ENCODE peak calls at places on chromosomes 12 and 14, in nine cellular contexts. One of them, this sample, is unnamed.

GRCh38 chr14:32430326-32430725 is 101.2 kb downstream of the AKAP6 start:
- DNase-seq in testis: no peak
- DNase-seq in RWPE1: no peak
- DNase-seq in right lobe of liver: no peak
- DNase-seq in IMR-90: peak
- DNase-seq in caudate nucleus: no peak
- DNase-seq in hepatocyte: no peak
- DNase-seq in esophagus squamous epithelium: no peak
- DNase-seq in brain microvascular endothelial cell: peak
- DNase-seq in this sample: no peak

GRCh38 chr12:60196366-60196765 is 600.5 kb downstream of the SLC16A7 start:
- DNase-seq in testis: no peak
- DNase-seq in RWPE1: no peak
- DNase-seq in right lobe of liver: no peak
- DNase-seq in IMR-90: no peak
- DNase-seq in caudate nucleus: no peak
- DNase-seq in hepatocyte: no peak
- DNase-seq in esophagus squamous epithelium: no peak
- DNase-seq in brain microvascular endothelial cell: no peak
- DNase-seq in this sample: no peak

GRCh38 chr12:26746315-26746714 is 86.7 kb downstream of the ITPR2 start:
- DNase-seq in testis: no peak
- DNase-seq in RWPE1: peak
- DNase-seq in right lobe of liver: no peak
- DNase-seq in IMR-90: peak
- DNase-seq in caudate nucleus: no peak
- DNase-seq in hepatocyte: no peak
- DNase-seq in esophagus squamous epithelium: no peak
- DNase-seq in brain microvascular endothelial cell: peak
- DNase-seq in this sample: peak

GRCh38 chr12:50981319-50982239 is 29.2 kb downstream of the HIGD1C start:
- DNase-seq in testis: no peak
- DNase-seq in RWPE1: no peak
- DNase-seq in right lobe of liver: no peak
- DNase-seq in IMR-90: no peak
- DNase-seq in caudate nucleus: no peak
- DNase-seq in hepatocyte: peak
- DNase-seq in esophagus squamous epithelium: no peak
- DNase-seq in brain microvascular endothelial cell: no peak
- DNase-seq in this sample: no peak

GRCh38 chr12:11015775-11016430 is 6.5 kb downstream of the TAS2R19 start:
- DNase-seq in testis: no peak
- DNase-seq in RWPE1: no peak
- DNase-seq in right lobe of liver: no peak
- DNase-seq in IMR-90: no peak
- DNase-seq in caudate nucleus: no peak
- DNase-seq in hepatocyte: peak
- DNase-seq in esophagus squamous epithelium: no peak
- DNase-seq in brain microvascular endothelial cell: no peak
- DNase-seq in this sample: no peak

GRCh38 chr12:122995503-122996187 is 15.2 kb downstream of the ARL6IP4 start:
- DNase-seq in testis: peak
- DNase-seq in RWPE1: no peak
- DNase-seq in right lobe of liver: peak
- DNase-seq in IMR-90: no peak
- DNase-seq in caudate nucleus: no peak
- DNase-seq in hepatocyte: no peak
- DNase-seq in esophagus squamous epithelium: no peak
- DNase-seq in brain microvascular endothelial cell: no peak
- DNase-seq in this sample: no peak

GRCh38 chr12:73057428-73057827 is 785.3 kb downstream of the TRHDE start:
- DNase-seq in testis: no peak
- DNase-seq in RWPE1: no peak
- DNase-seq in right lobe of liver: no peak
- DNase-seq in IMR-90: no peak
- DNase-seq in caudate nucleus: no peak
- DNase-seq in hepatocyte: no peak
- DNase-seq in esophagus squamous epithelium: no peak
- DNase-seq in brain microvascular endothelial cell: no peak
- DNase-seq in this sample: no peak

GRCh38 chr12:2013527-2014223 is 9.4 kb upstream of the DCP1B start:
- DNase-seq in testis: peak
- DNase-seq in RWPE1: no peak
- DNase-seq in right lobe of liver: no peak
- DNase-seq in IMR-90: peak
- DNase-seq in caudate nucleus: peak
- DNase-seq in hepatocyte: peak
- DNase-seq in esophagus squamous epithelium: no peak
- DNase-seq in brain microvascular endothelial cell: no peak
- DNase-seq in this sample: peak

GRCh38 chr12:110543965-110544364 is 39.2 kb downstream of the PPTC7 start:
- DNase-seq in testis: no peak
- DNase-seq in RWPE1: no peak
- DNase-seq in right lobe of liver: no peak
- DNase-seq in IMR-90: no peak
- DNase-seq in caudate nucleus: no peak
- DNase-seq in hepatocyte: no peak
- DNase-seq in esophagus squamous epithelium: no peak
- DNase-seq in brain microvascular endothelial cell: no peak
- DNase-seq in this sample: no peak

GRCh38 chr14:69886843-69887242 is 7.6 kb downstream of the SMOC1 start:
- DNase-seq in testis: no peak
- DNase-seq in RWPE1: no peak
- DNase-seq in right lobe of liver: no peak
- DNase-seq in IMR-90: peak
- DNase-seq in caudate nucleus: no peak
- DNase-seq in hepatocyte: no peak
- DNase-seq in esophagus squamous epithelium: no peak
- DNase-seq in brain microvascular endothelial cell: peak
- DNase-seq in this sample: peak

GRCh38 chr14:68497016-68497415 is 295.9 kb downstream of the ZFP36L1 start:
- DNase-seq in testis: no peak
- DNase-seq in RWPE1: no peak
- DNase-seq in right lobe of liver: no peak
- DNase-seq in IMR-90: peak
- DNase-seq in caudate nucleus: no peak
- DNase-seq in hepatocyte: no peak
- DNase-seq in esophagus squamous epithelium: no peak
- DNase-seq in brain microvascular endothelial cell: no peak
- DNase-seq in this sample: peak

GRCh38 chr12:12476836-12477531 is 85.7 kb downstream of the DUSP16 start:
- DNase-seq in testis: no peak
- DNase-seq in RWPE1: no peak
- DNase-seq in right lobe of liver: no peak
- DNase-seq in IMR-90: no peak
- DNase-seq in caudate nucleus: peak
- DNase-seq in hepatocyte: no peak
- DNase-seq in esophagus squamous epithelium: no peak
- DNase-seq in brain microvascular endothelial cell: no peak
- DNase-seq in this sample: no peak

GRCh38 chr12:12474471-12474928 is 88.2 kb downstream of the DUSP16 start:
- DNase-seq in testis: no peak
- DNase-seq in RWPE1: no peak
- DNase-seq in right lobe of liver: no peak
- DNase-seq in IMR-90: no peak
- DNase-seq in caudate nucleus: no peak
- DNase-seq in hepatocyte: no peak
- DNase-seq in esophagus squamous epithelium: no peak
- DNase-seq in brain microvascular endothelial cell: no peak
- DNase-seq in this sample: no peak

GRCh38 chr12:12470751-12471300 is 91.8 kb downstream of the DUSP16 start:
- DNase-seq in testis: no peak
- DNase-seq in RWPE1: no peak
- DNase-seq in right lobe of liver: no peak
- DNase-seq in IMR-90: no peak
- DNase-seq in caudate nucleus: no peak
- DNase-seq in hepatocyte: no peak
- DNase-seq in esophagus squamous epithelium: no peak
- DNase-seq in brain microvascular endothelial cell: no peak
- DNase-seq in this sample: no peak

GRCh38 chr12:12474931-12475485 is 87.7 kb downstream of the DUSP16 start:
- DNase-seq in testis: no peak
- DNase-seq in RWPE1: no peak
- DNase-seq in right lobe of liver: no peak
- DNase-seq in IMR-90: peak
- DNase-seq in caudate nucleus: no peak
- DNase-seq in hepatocyte: no peak
- DNase-seq in esophagus squamous epithelium: no peak
- DNase-seq in brain microvascular endothelial cell: peak
- DNase-seq in this sample: peak

DNA sequence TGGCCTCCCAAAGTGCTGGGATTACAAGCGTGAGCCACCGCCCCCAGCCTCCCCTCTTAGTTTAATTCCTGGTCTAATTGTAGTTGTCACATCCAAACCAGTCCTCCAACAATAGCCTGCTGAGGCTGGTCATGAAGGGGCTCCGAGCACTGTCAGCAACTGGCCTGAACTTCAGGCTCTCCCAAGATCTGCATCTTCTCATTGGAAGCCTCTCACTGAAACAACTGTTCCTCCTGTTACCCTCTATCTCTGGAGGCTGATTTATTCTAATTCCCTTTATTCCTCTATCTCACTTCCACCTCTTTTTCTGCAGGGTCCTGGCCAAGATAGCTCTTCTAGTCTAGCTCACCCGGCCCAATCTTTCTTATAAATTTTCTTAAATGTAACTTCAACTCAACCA is 89.4 kb downstream of the DUSP16 start:
- DNase-seq in testis: no peak
- DNase-seq in RWPE1: no peak
- DNase-seq in right lobe of liver: no peak
- DNase-seq in IMR-90: no peak
- DNase-seq in caudate nucleus: no peak
- DNase-seq in hepatocyte: no peak
- DNase-seq in esophagus squamous epithelium: no peak
- DNase-seq in brain microvascular endothelial cell: no peak
- DNase-seq in this sample: no peak
- H3K27ac ChIP-seq in testis: no peak
- H3K27ac ChIP-seq in RWPE1: no peak
- H3K27ac ChIP-seq in right lobe of liver: no peak
- H3K27ac ChIP-seq in IMR-90: no peak
- H3K27ac ChIP-seq in caudate nucleus: no peak
- H3K27ac ChIP-seq in hepatocyte: no peak
- H3K27ac ChIP-seq in esophagus squamous epithelium: no peak
- H3K27ac ChIP-seq in brain microvascular endothelial cell: no peak
- H3K27ac ChIP-seq in this sample: no peak

DNA sequence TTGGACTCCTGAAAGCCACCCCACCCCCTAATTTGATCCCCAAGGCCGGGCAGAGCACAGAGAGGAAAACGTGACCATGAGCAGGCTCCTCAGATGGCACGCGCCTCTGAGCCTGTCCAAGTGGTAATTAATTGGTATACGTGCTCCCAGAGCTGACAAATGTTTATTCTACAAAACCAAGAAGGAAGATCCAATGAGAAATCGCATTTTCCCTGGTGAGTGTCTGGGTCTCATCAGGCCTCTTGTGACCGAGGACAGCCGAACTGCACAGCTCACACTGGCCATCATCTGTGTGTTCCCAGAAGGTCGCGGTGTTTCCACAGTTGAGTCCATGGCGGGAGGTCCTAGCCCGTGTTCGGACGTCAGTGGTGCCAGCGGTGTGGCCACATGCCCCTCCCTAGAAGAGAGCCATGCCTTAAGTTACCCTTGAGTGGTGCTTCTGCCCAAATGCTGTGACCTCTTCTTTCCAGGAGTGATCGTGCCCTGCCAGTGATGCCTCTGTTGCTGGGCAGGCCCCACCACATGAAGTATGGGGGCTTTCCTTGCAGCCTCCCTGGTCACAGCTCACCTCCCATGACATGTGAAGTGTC is 317.5 kb upstream of the RTL1 start:
- DNase-seq in testis: no peak
- DNase-seq in RWPE1: no peak
- DNase-seq in right lobe of liver: peak
- DNase-seq in IMR-90: no peak
- DNase-seq in caudate nucleus: no peak
- DNase-seq in hepatocyte: no peak
- DNase-seq in esophagus squamous epithelium: no peak
- DNase-seq in brain microvascular endothelial cell: no peak
- DNase-seq in this sample: no peak
- H3K27ac ChIP-seq in testis: no peak
- H3K27ac ChIP-seq in RWPE1: no peak
- H3K27ac ChIP-seq in right lobe of liver: no peak
- H3K27ac ChIP-seq in IMR-90: no peak
- H3K27ac ChIP-seq in caudate nucleus: no peak
- H3K27ac ChIP-seq in hepatocyte: peak
- H3K27ac ChIP-seq in esophagus squamous epithelium: peak
- H3K27ac ChIP-seq in brain microvascular endothelial cell: no peak
- H3K27ac ChIP-seq in this sample: no peak

DNA sequence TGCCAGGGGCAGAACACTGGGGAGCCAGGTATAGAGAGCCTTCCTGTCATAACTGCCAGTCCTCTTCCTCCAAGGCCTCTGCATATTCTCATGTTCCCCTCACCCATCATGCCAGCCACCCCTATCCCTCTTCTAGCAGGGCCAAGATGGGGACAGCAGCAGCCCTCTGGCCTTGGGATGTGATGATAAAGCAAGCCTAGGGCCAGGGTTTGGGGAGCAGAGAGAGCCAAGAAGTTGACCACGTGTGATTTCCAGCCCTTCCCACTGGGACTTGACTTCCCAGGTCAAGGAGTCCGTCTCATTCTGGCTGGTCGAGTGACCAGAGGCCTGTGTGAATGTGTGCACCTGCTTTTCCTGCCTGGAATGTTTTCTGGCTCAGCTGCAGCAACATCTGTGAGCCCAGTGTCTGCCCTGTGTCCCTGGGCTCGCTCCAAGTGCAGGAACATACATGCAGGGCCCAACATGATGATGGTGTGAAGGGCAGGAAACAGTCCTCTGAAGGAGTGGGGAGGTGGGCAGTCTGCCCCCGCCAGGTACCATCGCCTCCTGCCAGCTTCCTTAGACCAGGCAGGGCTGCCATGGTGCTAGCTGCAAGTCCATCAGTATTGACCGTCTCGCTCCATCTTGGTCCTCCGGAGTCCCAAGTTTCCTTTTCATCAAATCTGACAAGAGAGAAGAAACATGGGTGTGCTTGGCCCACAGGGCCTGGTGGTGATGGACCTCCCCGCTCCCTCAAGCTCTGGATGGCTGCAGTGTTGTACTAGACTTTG is 21.0 kb downstream of the VASH1 start:
- DNase-seq in testis: no peak
- DNase-seq in RWPE1: no peak
- DNase-seq in right lobe of liver: no peak
- DNase-seq in IMR-90: no peak
- DNase-seq in caudate nucleus: no peak
- DNase-seq in hepatocyte: no peak
- DNase-seq in esophagus squamous epithelium: no peak
- DNase-seq in brain microvascular endothelial cell: no peak
- DNase-seq in this sample: no peak
- H3K27ac ChIP-seq in testis: peak
- H3K27ac ChIP-seq in RWPE1: peak
- H3K27ac ChIP-seq in right lobe of liver: no peak
- H3K27ac ChIP-seq in IMR-90: no peak
- H3K27ac ChIP-seq in caudate nucleus: peak
- H3K27ac ChIP-seq in hepatocyte: no peak
- H3K27ac ChIP-seq in esophagus squamous epithelium: peak
- H3K27ac ChIP-seq in brain microvascular endothelial cell: no peak
- H3K27ac ChIP-seq in this sample: no peak

DNA sequence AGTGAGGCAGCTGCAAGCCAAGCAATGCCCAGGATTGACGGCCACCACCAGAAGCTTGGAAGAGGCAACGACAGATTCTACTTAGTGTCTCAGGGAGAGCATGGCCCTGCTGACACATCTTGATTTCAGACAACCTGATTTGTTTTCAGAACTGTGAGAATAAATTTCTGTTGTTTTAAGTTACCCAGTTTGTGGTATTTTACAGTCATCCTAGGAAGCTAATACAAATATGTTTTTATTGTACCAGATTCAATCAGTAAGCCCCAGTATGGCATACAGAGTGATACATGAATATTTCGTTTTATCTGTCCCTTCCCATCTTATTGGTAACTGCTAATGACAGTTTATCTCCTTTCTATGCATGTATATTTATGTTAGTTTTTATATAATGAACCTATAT is 62.3 kb downstream of the SAMD4A start:
- DNase-seq in testis: no peak
- DNase-seq in RWPE1: no peak
- DNase-seq in right lobe of liver: no peak
- DNase-seq in IMR-90: no peak
- DNase-seq in caudate nucleus: no peak
- DNase-seq in hepatocyte: no peak
- DNase-seq in esophagus squamous epithelium: no peak
- DNase-seq in brain microvascular endothelial cell: no peak
- DNase-seq in this sample: no peak
- H3K27ac ChIP-seq in testis: no peak
- H3K27ac ChIP-seq in RWPE1: no peak
- H3K27ac ChIP-seq in right lobe of liver: no peak
- H3K27ac ChIP-seq in IMR-90: no peak
- H3K27ac ChIP-seq in caudate nucleus: no peak
- H3K27ac ChIP-seq in hepatocyte: no peak
- H3K27ac ChIP-seq in esophagus squamous epithelium: peak
- H3K27ac ChIP-seq in brain microvascular endothelial cell: no peak
- H3K27ac ChIP-seq in this sample: peak